ENCODE peak calls at places on chromosomes 1 and 21, in nine cellular contexts. M is activated T-cell treated with anti-CD3 and anti-CD28 coated beads for 1 hour; L is RPMI7951; D is ELR; E is bronchial epithelial cell; S is A673; I is OCI-LY7; C is NCI-H2029 treated with DMSO at 0.1 percent for 48 hours; N is stimulated activated CD8-positive, alpha-beta memory T cell treated with anti-CD3 and anti-CD28 coated beads, Interleukin-15, amount 100 ng/mL, for 4 hours. O is an unnamed sample.
A peak's percentile ranks its signal among the peaks of the same experiment; 100 is the strongest.

GRCh38 chr1:156750191-156750931 is 1.1 kb downstream of the HDGF start:
- DNase-seq in D (peak; percentile 61), M (no peak), E (peak; percentile 93), C (peak; percentile 36), L (peak; percentile 43), I (peak; percentile 66), N (no peak), S (peak; percentile 41), O (no peak)

GRCh38 chr21:26659181-26659580 is 86.1 kb upstream of the CYYR1 start:
- DNase-seq in N (no peak), C (no peak), D (no peak), I (no peak), M (no peak), L (no peak), E (peak; percentile 81), S (peak; percentile 15), O (no peak)

GRCh38 chr1:94001397-94002045 is 92.3 kb upstream of the GCLM start:
- DNase-seq in L (no peak), N (no peak), M (no peak), S (no peak), I (no peak), C (no peak), E (no peak), D (no peak), O (no peak)

GRCh38 chr1:46539968-46540367 is 11.5 kb downstream of the KNCN start:
- DNase-seq in M (no peak), L (peak; percentile 56), E (peak; percentile 74), N (no peak), D (peak; percentile 82), S (no peak), C (no peak), I (no peak), O (no peak)

GRCh38 chr1:62299426-62300200 is 19.6 kb downstream of the KANK4 start:
- DNase-seq in M (no peak), L (peak; percentile 84), E (no peak), S (no peak), D (no peak), C (peak; percentile 90), N (no peak), I (no peak), O (no peak)

GRCh38 chr1:111656093-111657017 is 36.8 kb downstream of the RAP1A start:
- DNase-seq in C (no peak), S (peak; percentile 31), M (no peak), I (peak; percentile 48), D (peak; percentile 75), E (peak; percentile 57), N (no peak), L (peak; percentile 57), O (no peak)

GRCh38 chr21:16047857-16048256 is 318.1 kb downstream of the USP25 start:
- DNase-seq in D (no peak), I (no peak), C (no peak), S (no peak), N (no peak), E (no peak), M (no peak), L (no peak), O (no peak)

GRCh38 chr1:115135681-115136080 is 46.4 kb upstream of the TSPAN2 start:
- DNase-seq in L (peak; percentile 15), D (peak; percentile 84), M (no peak), N (no peak), S (no peak), E (peak; percentile 62), C (no peak), I (no peak), O (no peak)

GRCh38 chr21:14554948-14555347 is 8.8 kb upstream of the SAMSN1 start:
- DNase-seq in N (no peak), E (peak; percentile 35), S (no peak), L (no peak), M (no peak), I (no peak), C (no peak), D (peak; percentile 4), O (no peak)

GRCh38 chr21:29114765-29115164 is 15.7 kb upstream of the MAP3K7CL start:
- DNase-seq in N (no peak), M (no peak), D (peak; percentile 88), S (no peak), L (peak; percentile 75), C (no peak), E (peak; percentile 88), I (no peak), O (no peak)

GRCh38 chr21:37710555-37711293 is 205.5 kb downstream of the KCNJ6 start:
- DNase-seq in L (peak; percentile 85), C (no peak), E (no peak), I (no peak), D (peak; percentile 45), S (no peak), N (no peak), M (no peak), O (no peak)

GRCh38 chr1:59079434-59080135 is 217.3 kb upstream of the FGGY start:
- DNase-seq in C (no peak), M (no peak), S (no peak), N (no peak), D (peak; percentile 54), I (no peak), L (peak; percentile 58), E (no peak), O (no peak)

GRCh38 chr1:166974647-166975345 is 544 bp downstream of the ILDR2 start:
- DNase-seq in C (no peak), S (no peak), N (peak; percentile 38), E (no peak), I (peak; percentile 38), D (no peak), L (no peak), M (no peak), O (peak; percentile 34)

GRCh38 chr1:155184351-155184811 is 10.7 kb downstream of the TRIM46 start:
- DNase-seq in C (no peak), E (no peak), M (no peak), S (no peak), I (no peak), N (no peak), D (no peak), L (no peak), O (no peak)

GRCh38 chr1:1197551-1198422 is 8.6 kb downstream of the TNFRSF18 start:
- DNase-seq in L (no peak), M (no peak), I (no peak), E (no peak), S (no peak), C (no peak), D (no peak), N (no peak), O (no peak)

GRCh38 chr1:214426420-214426812 is 125.0 kb downstream of the PTPN14 start:
- DNase-seq in L (peak; percentile 38), D (no peak), I (no peak), S (no peak), N (no peak), C (no peak), M (no peak), E (no peak), O (no peak)

GRCh38 chr1:33410091-33410701 is 20.7 kb downstream of the PHC2 start:
- DNase-seq in S (no peak), N (no peak), L (peak; percentile 44), D (no peak), M (no peak), C (peak; percentile 46), I (no peak), E (no peak), O (no peak)

GRCh38 chr1:187549540-187549939 is 720.8 kb downstream of the PLA2G4A start:
- DNase-seq in N (no peak), S (no peak), M (no peak), I (no peak), C (no peak), L (no peak), E (no peak), D (no peak), O (no peak)

GRCh38 chr1:112637257-112638108 is 17.9 kb downstream of the CAPZA1 start:
- DNase-seq in E (peak; percentile 60), N (no peak), I (no peak), S (no peak), C (no peak), L (peak; percentile 11), M (no peak), D (peak; percentile 31), O (no peak)

GRCh38 chr21:39052718-39053117 is 130.5 kb downstream of the PSMG1 start:
- DNase-seq in M (no peak), N (no peak), L (no peak), D (no peak), S (no peak), E (peak; percentile 22), C (no peak), I (no peak), O (no peak)

GRCh38 chr21:39650306-39650705 is 37.6 kb downstream of the B3GALT5 start:
- DNase-seq in N (no peak), D (no peak), S (no peak), L (peak; percentile 21), M (no peak), C (no peak), E (no peak), I (no peak), O (no peak)

GRCh38 chr1:29824478-29825273 is 588.4 kb downstream of the PTPRU start:
- DNase-seq in E (no peak), C (peak; percentile 39), L (no peak), I (no peak), M (no peak), S (no peak), N (no peak), D (no peak), O (no peak)

GRCh38 chr1:212446333-212446732 is 13.6 kb downstream of the NENF start:
- DNase-seq in M (no peak), L (no peak), D (no peak), E (no peak), C (no peak), S (no peak), I (no peak), N (no peak), O (no peak)

GRCh38 chr1:191714810-191715209 is 443.5 kb upstream of the RGS18 start:
- DNase-seq in L (no peak), M (no peak), N (no peak), S (peak; percentile 47), D (no peak), I (no peak), E (no peak), C (no peak), O (no peak)

GRCh38 chr21:41451753-41452676 is 26.0 kb downstream of the MX1 start:
- DNase-seq in E (peak; percentile 33), I (peak; percentile 24), L (no peak), N (no peak), C (no peak), D (no peak), M (no peak), S (no peak), O (no peak)

GRCh38 chr1:243930822-243931671 is 81.0 kb upstream of the AKT3 start:
- DNase-seq in M (no peak), D (no peak), C (no peak), L (peak; percentile 21), E (no peak), N (no peak), I (no peak), S (no peak), O (no peak)

GRCh38 chr1:45542591-45542990 is 8.0 kb upstream of the AKR1A1 start:
- DNase-seq in D (no peak), C (no peak), M (no peak), E (no peak), L (no peak), S (no peak), N (no peak), I (no peak), O (no peak)